ENCODE peak calls at places on chromosome 7, in five cellular contexts. P, N, M, Q and V are unnamed samples.

GRCh38 chr7:157558516-157558874 is 221.7 kb downstream of the DNAJB6 start:
- DNase-seq in M (no peak), Q (no peak), P (no peak), N (no peak), V (no peak)

GRCh38 chr7:111730476-111731300 is 168.4 kb upstream of the IMMP2L start:
- DNase-seq in M (peak; percentile 58), P (peak; percentile 33), Q (no peak), N (peak; percentile 47), V (peak; percentile 52)

GRCh38 chr7:47757946-47758371 is 176.0 kb upstream of the TNS3 start:
- DNase-seq in N (peak; percentile 73), P (no peak), M (no peak), Q (no peak), V (peak; percentile 31)

GRCh38 chr7:56079450-56080185 is 13.1 kb downstream of the PHKG1 start:
- DNase-seq in Q (peak; percentile 65), N (peak; percentile 71), P (no peak), M (peak; percentile 57), V (no peak)

GRCh38 chr7:143980746-143981510 is 19.2 kb upstream of the OR6B1 start:
- DNase-seq in M (peak; percentile 32), N (no peak), P (no peak), Q (no peak), V (no peak)

GRCh38 chr7:122488241-122488640 is 183.7 kb upstream of the FEZF1 start:
- DNase-seq in Q (no peak), N (no peak), P (no peak), M (no peak), V (no peak)

GRCh38 chr7:1842321-1843221 is 172.5 kb downstream of the ELFN1 start:
- DNase-seq in N (peak; percentile 7), M (peak; percentile 50), P (no peak), Q (no peak), V (no peak)

GRCh38 chr7:124777268-124777667 is 11.7 kb upstream of the GPR37 start:
- DNase-seq in Q (no peak), P (no peak), N (no peak), M (peak; percentile 69), V (peak; percentile 91)

GRCh38 chr7:137953692-137954470 is 48.0 kb downstream of the CREB3L2 start:
- DNase-seq in P (no peak), Q (no peak), N (peak; percentile 84), M (peak; percentile 98), V (peak; percentile 92)

GRCh38 chr7:44964384-44964830 is 14.4 kb downstream of the MYO1G start:
- DNase-seq in N (peak; percentile 28), M (peak; percentile 57), Q (peak; percentile 56), P (no peak), V (no peak)

GRCh38 chr7:137768371-137768770 is 78.4 kb downstream of the DGKI start:
- DNase-seq in Q (no peak), M (no peak), N (no peak), P (no peak), V (no peak)

GRCh38 chr7:81399461-81399860 is 370.4 kb downstream of the HGF start:
- DNase-seq in Q (no peak), N (no peak), M (no peak), P (no peak), V (no peak)

GRCh38 chr7:134854816-134855215 is 75.4 kb downstream of the CALD1 start:
- DNase-seq in M (peak; percentile 46), N (peak; percentile 56), Q (no peak), P (no peak), V (no peak)

GRCh38 chr7:129835436-129836020 is 117.2 kb downstream of the UBE2H start:
- DNase-seq in Q (no peak), N (no peak), P (no peak), M (no peak), V (no peak)

GRCh38 chr7:35505031-35505430 is 189.9 kb downstream of the HERPUD2 start:
- DNase-seq in M (no peak), N (no peak), P (no peak), Q (peak; percentile 40), V (no peak)

GRCh38 chr7:29807179-29807841 is 1.0 kb downstream of the WIPF3 start:
- DNase-seq in P (peak; percentile 35), Q (peak; percentile 72), M (peak; percentile 72), N (no peak), V (no peak)

GRCh38 chr7:1694981-1695511 is 25.0 kb downstream of the ELFN1 start:
- DNase-seq in P (no peak), Q (peak; percentile 39), N (no peak), M (no peak), V (no peak)

GRCh38 chr7:127844707-127845331 is 186.4 kb downstream of the LRRC4 start:
- DNase-seq in P (no peak), N (peak; percentile 61), Q (no peak), M (no peak), V (no peak)

GRCh38 chr7:19772858-19773337 is 519 bp downstream of the TMEM196 start:
- DNase-seq in M (peak; percentile 85), Q (peak; percentile 78), N (peak; percentile 5), P (peak; percentile 57), V (peak; percentile 5)

GRCh38 chr7:112749775-112750174 is 40.4 kb downstream of the TMEM168 start:
- DNase-seq in Q (no peak), M (no peak), P (no peak), N (no peak), V (no peak)

GRCh38 chr7:77550586-77550985 is 13.5 kb downstream of the PTPN12 start:
- DNase-seq in M (no peak), P (no peak), Q (no peak), N (peak; percentile 22), V (no peak)

GRCh38 chr7:79454325-79454960 is 976 bp upstream of the MAGI2 start:
- DNase-seq in N (peak; percentile 66), M (peak; percentile 40), Q (peak; percentile 44), P (peak; percentile 41), V (no peak)

GRCh38 chr7:149257146-149257545 is 4.8 kb upstream of the ZNF783 start:
- DNase-seq in M (no peak), N (peak; percentile 56), P (no peak), Q (no peak), V (no peak)

GRCh38 chr7:69374036-69374420 is 224.2 kb upstream of the AUTS2 start:
- DNase-seq in M (no peak), Q (no peak), P (no peak), N (no peak), V (peak; percentile 29)

GRCh38 chr7:35681630-35682029 is 13.3 kb downstream of the HERPUD2 start:
- DNase-seq in M (no peak), N (no peak), Q (no peak), P (no peak), V (no peak)

GRCh38 chr7:18753972-18754610 is 258.5 kb downstream of the HDAC9 start:
- DNase-seq in Q (no peak), N (peak; percentile 94), P (no peak), M (no peak), V (no peak)

GRCh38 chr7:19982841-19983835 is 209.7 kb upstream of the TMEM196 start:
- DNase-seq in M (peak; percentile 92), N (peak; percentile 77), P (peak; percentile 23), Q (peak; percentile 69), V (peak; percentile 6)

GRCh38 chr7:123372368-123372767 is 162.0 kb downstream of the IQUB start:
- DNase-seq in N (no peak), P (no peak), M (no peak), Q (no peak), V (no peak)

GRCh38 chr7:133854739-133855138 is 272.4 kb upstream of the LRGUK start:
- DNase-seq in Q (no peak), M (peak; percentile 34), P (no peak), N (peak; percentile 76), V (no peak)

GRCh38 chr7:222716-223041 is 30.3 kb downstream of the FAM20C start:
- DNase-seq in M (no peak), P (no peak), Q (no peak), N (no peak), V (no peak)
- H3K23ac ChIP-seq in M (no peak overlapping the region), P (peak overlapping the region; percentile 86), Q (no peak overlapping the region), N (no peak overlapping the region), V (no peak overlapping the region)

DNA sequence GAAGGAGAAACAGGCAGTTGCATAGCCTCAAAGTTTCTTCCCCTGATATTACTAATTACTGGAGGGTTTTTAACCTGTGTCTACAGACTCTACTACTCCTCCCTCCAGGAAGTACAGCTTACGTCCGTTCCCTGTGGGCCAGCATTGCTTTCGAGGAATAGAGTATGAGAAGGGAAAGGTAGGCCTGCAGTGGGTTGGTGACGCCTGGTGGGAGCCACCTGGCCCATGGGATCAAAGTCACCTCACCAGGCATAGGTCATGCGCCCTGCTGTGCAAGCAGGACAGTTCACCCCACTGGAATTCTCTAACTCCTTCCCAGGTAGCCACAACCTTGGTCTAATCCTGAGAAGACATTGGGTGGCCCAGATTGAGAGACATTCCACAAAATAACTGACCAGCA is 29.8 kb downstream of the LMTK2 start:
- DNase-seq in N (no peak), M (no peak), P (no peak), Q (no peak), V (no peak)
- H3K23ac ChIP-seq in N (no peak overlapping the region), M (no peak overlapping the region), P (no peak overlapping the region), Q (no peak overlapping the region), V (no peak overlapping the region)

DNA sequence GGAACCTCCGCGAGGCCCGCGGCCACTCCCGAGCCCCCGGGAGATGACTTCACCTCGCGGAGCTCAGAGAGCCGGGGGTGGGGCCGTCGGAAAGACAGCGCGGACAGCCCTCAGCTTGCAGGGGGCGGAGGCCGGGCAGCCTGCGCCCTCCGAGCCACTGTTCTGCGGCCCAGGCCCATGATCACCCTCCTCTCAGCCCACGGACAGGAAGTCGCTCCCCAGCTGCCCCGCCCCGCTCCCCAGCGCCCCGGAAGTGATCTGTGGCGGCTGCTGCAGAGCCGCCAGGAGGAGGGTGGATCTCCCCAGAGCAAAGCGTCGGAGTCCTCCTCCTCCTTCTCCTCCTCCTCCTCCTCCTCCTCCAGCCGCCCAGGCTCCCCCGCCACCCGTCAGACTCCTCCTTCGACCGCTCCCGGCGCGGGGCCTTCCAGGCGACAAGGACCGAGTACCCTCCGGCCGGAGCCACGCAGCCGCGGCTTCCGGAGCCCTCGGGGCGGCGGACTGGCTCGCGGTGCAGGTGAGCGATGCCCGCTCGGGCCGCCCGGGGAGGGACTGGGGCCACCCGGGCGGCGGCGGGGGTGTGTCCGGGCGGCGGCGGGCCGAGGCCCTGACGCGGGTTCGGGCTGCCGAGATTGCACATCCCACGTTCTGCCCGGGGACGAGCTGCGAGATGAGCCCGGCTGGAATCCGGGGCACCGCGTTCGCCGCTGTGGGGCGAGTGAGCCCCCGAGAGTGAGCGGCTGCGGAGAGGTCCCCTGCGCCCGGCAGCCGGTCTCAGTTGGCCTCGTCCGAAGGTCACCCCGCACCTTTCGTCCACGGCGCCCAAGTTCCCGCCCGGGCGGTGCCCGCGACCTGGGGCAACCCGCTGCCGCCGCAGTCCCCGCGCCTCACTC is at the start of gene RALA:
- DNase-seq in P (peak; percentile 87), M (peak; percentile 97), Q (peak; percentile 95), N (peak; percentile 92), V (peak; percentile 92)
- H3K23ac ChIP-seq in P (peak within 1 kb of the TSS; percentile 29), M (peak within 1 kb of the TSS; percentile 74), Q (no peak within 1 kb of the TSS), N (peak within 1 kb of the TSS; percentile 77), V (no peak within 1 kb of the TSS)

DNA sequence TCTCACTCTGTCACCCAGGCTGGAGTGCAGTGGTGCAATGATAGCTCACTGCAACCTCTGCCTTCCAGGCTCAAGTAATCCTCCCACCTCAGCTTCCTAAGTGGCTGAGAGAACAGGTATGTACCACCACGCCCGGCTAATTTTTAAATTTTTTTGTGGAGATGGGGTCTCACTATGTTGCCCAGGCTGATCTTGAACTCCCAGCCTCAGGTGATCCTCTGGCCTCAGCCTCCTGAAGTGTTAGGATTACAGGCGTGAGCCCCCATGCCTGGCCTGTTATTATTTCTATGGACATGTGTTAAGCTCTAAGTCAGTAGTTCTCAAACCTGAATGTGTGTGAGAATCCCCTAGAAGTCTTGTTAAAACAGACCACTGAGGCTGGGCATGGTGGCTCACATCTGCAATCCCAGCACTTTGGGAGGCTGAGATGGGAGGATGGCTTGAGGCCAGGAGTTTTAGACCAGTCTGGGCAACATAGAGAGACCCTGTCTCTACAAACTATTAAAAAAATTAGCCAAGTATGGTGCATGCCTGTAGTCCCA is 24.5 kb downstream of the TMEM270 start:
- DNase-seq in P (no peak), Q (no peak), N (no peak), M (no peak), V (no peak)
- H3K23ac ChIP-seq in P (no peak overlapping the region), Q (no peak overlapping the region), N (no peak overlapping the region), M (no peak overlapping the region), V (no peak overlapping the region)